ENCODE peak calls at places on chromosomes 7 and 10, in four cellular contexts. O, U, X and G are unnamed samples.

GRCh38 chr7:151088019-151088855 is 2.0 kb downstream of the AGAP3 start:
- DNase-seq in O (peak; percentile 52), U (no peak), X (no peak), G (no peak)

GRCh38 chr7:128347573-128348147 is 4.0 kb upstream of the RBM28 start:
- DNase-seq in O (peak; percentile 53), U (peak; percentile 18), X (peak; percentile 50), G (peak; percentile 91)

GRCh38 chr10:99372546-99373271 is 43.6 kb downstream of the CNNM1 start:
- DNase-seq in O (no peak), U (no peak), X (peak; percentile 25), G (no peak)

GRCh38 chr10:8338177-8338766 is 283.8 kb downstream of the GATA3 start:
- DNase-seq in O (no peak), U (no peak), X (no peak), G (no peak)

GRCh38 chr7:43568529-43568928 is 14.4 kb upstream of the STK17A start:
- DNase-seq in O (peak; percentile 77), U (no peak), X (no peak), G (no peak)

GRCh38 chr10:15461353-15462108 is 90.4 kb upstream of the FAM171A1 start:
- DNase-seq in O (peak; percentile 55), U (peak; percentile 22), X (no peak), G (peak; percentile 3)

GRCh38 chr7:95472521-95473160 is 13.1 kb upstream of the ASB4 start:
- DNase-seq in O (peak; percentile 12), U (no peak), X (no peak), G (no peak)

GRCh38 chr10:59585046-59585700 is 124.5 kb downstream of the SLC16A9 start:
- DNase-seq in O (peak; percentile 64), U (no peak), X (no peak), G (peak; percentile 47)

GRCh38 chr7:2049111-2049781 is 183.5 kb downstream of the MAD1L1 start:
- DNase-seq in O (no peak), U (no peak), X (no peak), G (no peak)

GRCh38 chr10:49519717-49520116 is 19.2 kb downstream of the ERCC6 start:
- DNase-seq in O (no peak), U (no peak), X (no peak), G (no peak)

GRCh38 chr7:23020742-23021401 is 6.9 kb upstream of the HYCC1 start:
- DNase-seq in O (peak; percentile 62), U (peak; percentile 27), X (no peak), G (no peak)